ENCODE peak calls at places on chromosome 15, in eight cellular contexts. H is CD8-positive, alpha-beta memory T cell; X is fibroblast of lung; P is T1000; Q is brain microvascular endothelial cell; Y is amygdala; J is posterior cingulate gyrus; V is stimulated activated CD4-positive, alpha-beta T cell treated with anti-CD3 and anti-CD28 coated beads, Interleukin-4, amount 100 ng/mL, for 1 hour. O is an unnamed sample.

GRCh38 chr15:83207622-83208356 is at the start of gene HDGFL3:
- DNase-seq in H (no peak), X (peak), P (no peak), Q (peak), Y (no peak), J (peak), V (peak), O (peak)

GRCh38 chr15:61314443-61314842 is 85.3 kb upstream of the RORA start:
- DNase-seq in H (no peak), X (no peak), P (no peak), Q (no peak), Y (no peak), J (no peak), V (no peak), O (no peak)

GRCh38 chr15:79595271-79595670 is 163.1 kb downstream of the MINAR1 start:
- DNase-seq in H (no peak), X (no peak), P (no peak), Q (no peak), Y (no peak), J (no peak), V (no peak), O (no peak)

GRCh38 chr15:56918907-56919707 is 663 bp downstream of the TCF12 start:
- DNase-seq in H (peak), X (peak), P (peak), Q (peak), Y (no peak), J (peak), V (peak), O (peak)

GRCh38 chr15:90883971-90884718 is at the start of gene FES:
- DNase-seq in H (no peak), X (peak), P (no peak), Q (no peak), Y (no peak), J (no peak), V (no peak), O (no peak)

GRCh38 chr15:70781236-70781635 is 17.9 kb upstream of the UACA start:
- DNase-seq in H (no peak), X (no peak), P (no peak), Q (no peak), Y (no peak), J (no peak), V (no peak), O (no peak)

GRCh38 chr15:39625451-39625850 is 44.6 kb downstream of the THBS1 start:
- DNase-seq in H (no peak), X (no peak), P (no peak), Q (no peak), Y (no peak), J (no peak), V (no peak), O (no peak)

GRCh38 chr15:62559049-62559733 is 394.1 kb upstream of the C2CD4B start:
- DNase-seq in H (no peak), X (peak), P (no peak), Q (peak), Y (peak), J (no peak), V (no peak), O (peak)

GRCh38 chr15:39586387-39587171 is 5.7 kb downstream of the THBS1 start:
- DNase-seq in H (no peak), X (peak), P (no peak), Q (peak), Y (no peak), J (no peak), V (no peak), O (no peak)

GRCh38 chr15:94943863-94944262 is 712.5 kb downstream of the MCTP2 start:
- DNase-seq in H (no peak), X (no peak), P (no peak), Q (no peak), Y (no peak), J (no peak), V (no peak), O (no peak)

GRCh38 chr15:47985568-47985967 is 135.2 kb upstream of the SLC24A5 start:
- DNase-seq in H (no peak), X (no peak), P (no peak), Q (no peak), Y (no peak), J (no peak), V (no peak), O (no peak)

GRCh38 chr15:44137750-44138149 is 57.3 kb downstream of the FRMD5 start:
- DNase-seq in H (no peak), X (no peak), P (no peak), Q (peak), Y (no peak), J (no peak), V (no peak), O (no peak)

GRCh38 chr15:31435256-31435781 is 108.7 kb downstream of the KLF13 start:
- DNase-seq in H (peak), X (peak), P (no peak), Q (peak), Y (no peak), J (no peak), V (peak), O (peak)

GRCh38 chr15:64894395-64895056 is 17.2 kb upstream of the ANKDD1A start:
- DNase-seq in H (peak), X (no peak), P (no peak), Q (no peak), Y (no peak), J (no peak), V (peak), O (no peak)

GRCh38 chr15:84725001-84725491 is 9.1 kb upstream of the SEC11A start:
- DNase-seq in H (no peak), X (no peak), P (no peak), Q (peak), Y (no peak), J (no peak), V (no peak), O (no peak)

GRCh38 chr15:40956543-40956982 is 3.3 kb downstream of the CHAC1 start:
- DNase-seq in H (no peak), X (no peak), P (no peak), Q (no peak), Y (no peak), J (no peak), V (no peak), O (no peak)

GRCh38 chr15:89178307-89178977 is 42.9 kb downstream of the RLBP1 start:
- DNase-seq in H (no peak), X (no peak), P (no peak), Q (no peak), Y (no peak), J (no peak), V (no peak), O (no peak)

GRCh38 chr15:71125831-71126453 is 10.7 kb downstream of the THSD4 start:
- DNase-seq in H (no peak), X (peak), P (no peak), Q (peak), Y (no peak), J (no peak), V (no peak), O (no peak)

GRCh38 chr15:59350421-59350732 is 22.3 kb downstream of the MYO1E start:
- DNase-seq in H (no peak), X (no peak), P (no peak), Q (no peak), Y (no peak), J (no peak), V (no peak), O (no peak)

GRCh38 chr15:82624008-82624407 is 23.2 kb downstream of the CPEB1 start:
- DNase-seq in H (no peak), X (no peak), P (no peak), Q (no peak), Y (no peak), J (no peak), V (no peak), O (no peak)

GRCh38 chr15:49889525-49889924 is 229.5 kb downstream of the ATP8B4 start:
- DNase-seq in H (no peak), X (no peak), P (no peak), Q (no peak), Y (no peak), J (no peak), V (no peak), O (no peak)

GRCh38 chr15:95843241-95843851 is 487.2 kb upstream of the NR2F2 start:
- DNase-seq in H (no peak), X (peak), P (no peak), Q (peak), Y (no peak), J (no peak), V (no peak), O (no peak)

GRCh38 chr15:29681486-29681845 is 140.8 kb downstream of the TJP1 start:
- DNase-seq in H (no peak), X (no peak), P (no peak), Q (no peak), Y (no peak), J (no peak), V (no peak), O (no peak)

GRCh38 chr15:43927203-43927602 is 100.4 kb downstream of the WDR76 start:
- DNase-seq in H (no peak), X (no peak), P (no peak), Q (no peak), Y (no peak), J (no peak), V (no peak), O (no peak)

GRCh38 chr15:75203908-75204263 is 2.2 kb downstream of the C15orf39 start:
- DNase-seq in H (no peak), X (no peak), P (no peak), Q (no peak), Y (no peak), J (no peak), V (no peak), O (no peak)

GRCh38 chr15:61327019-61327631 is 98.0 kb upstream of the RORA start:
- DNase-seq in H (no peak), X (peak), P (no peak), Q (no peak), Y (no peak), J (no peak), V (no peak), O (no peak)

GRCh38 chr15:35481992-35482391 is 64.0 kb downstream of the DPH6 start:
- DNase-seq in H (no peak), X (peak), P (peak), Q (peak), Y (no peak), J (no peak), V (no peak), O (no peak)

GRCh38 chr15:98751767-98752166 is 103.4 kb downstream of the IGF1R start:
- DNase-seq in H (no peak), X (no peak), P (no peak), Q (no peak), Y (no peak), J (no peak), V (no peak), O (no peak)

GRCh38 chr15:25862087-25862468 is 1.0 kb downstream of the ATP10A start:
- DNase-seq in H (no peak), X (peak), P (no peak), Q (no peak), Y (no peak), J (no peak), V (no peak), O (no peak)

GRCh38 chr15:67042490-67043181 is 22.8 kb upstream of the SMAD3 start:
- DNase-seq in H (no peak), X (no peak), P (no peak), Q (peak), Y (no peak), J (peak), V (no peak), O (no peak)

GRCh38 chr15:77402740-77403379 is 17.0 kb downstream of the PEAK1 start:
- DNase-seq in H (no peak), X (peak), P (no peak), Q (peak), Y (no peak), J (no peak), V (no peak), O (no peak)

GRCh38 chr15:66619152-66619903 is 53.5 kb upstream of the LCTL start:
- DNase-seq in H (no peak), X (peak), P (peak), Q (peak), Y (peak), J (peak), V (peak), O (peak)

GRCh38 chr15:98835889-98836288 is 171.7 kb downstream of the PGPEP1L start:
- DNase-seq in H (no peak), X (no peak), P (no peak), Q (no peak), Y (no peak), J (no peak), V (no peak), O (no peak)

GRCh38 chr15:92882697-92883642 is 17.2 kb upstream of the CHD2 start:
- DNase-seq in H (peak), X (no peak), P (no peak), Q (no peak), Y (no peak), J (no peak), V (peak), O (no peak)

O was measured in occipital lobe.